ENCODE peak calls at places on chromosomes 11 and 22, in nine cellular contexts. E is AG04450, W is kidney tubule cell, C is RWPE1, V is activated T-helper 1 cell treated with Interleukin-2 at 50 U/mL for 16 hours, A is posterior vena cava, H is body of pancreas, F is HFF-Myc, K is AG09319. Z is an unnamed sample.

GRCh38 chr11:61841636-61842332 is 13.7 kb downstream of the FADS2 start:
- DNase-seq in E (no peak), W (no peak), C (no peak), V (no peak), A (peak), H (no peak), F (no peak), K (no peak), Z (peak)

GRCh38 chr22:20953342-20953608 is 13.8 kb upstream of the AIFM3 start:
- DNase-seq in E (no peak), W (no peak), C (no peak), V (no peak), A (no peak), H (no peak), F (no peak), K (no peak), Z (no peak)

GRCh38 chr11:78651136-78651775 is 76.6 kb upstream of the NARS2 start:
- DNase-seq in E (no peak), W (no peak), C (no peak), V (no peak), A (no peak), H (no peak), F (peak), K (no peak), Z (no peak)

GRCh38 chr11:22780914-22781593 is 48.5 kb downstream of the SVIP start:
- DNase-seq in E (no peak), W (no peak), C (no peak), V (no peak), A (no peak), H (no peak), F (no peak), K (no peak), Z (no peak)

GRCh38 chr11:129372609-129373488 is 2.8 kb upstream of the BARX2 start:
- DNase-seq in E (no peak), W (no peak), C (no peak), V (no peak), A (no peak), H (no peak), F (no peak), K (no peak), Z (no peak)

GRCh38 chr22:43570531-43571144 is 158.8 kb downstream of the MPPED1 start:
- DNase-seq in E (no peak), W (no peak), C (no peak), V (no peak), A (no peak), H (no peak), F (no peak), K (no peak), Z (no peak)

GRCh38 chr22:19988331-19988808 is 28.3 kb downstream of the ARVCF start:
- DNase-seq in E (no peak), W (no peak), C (no peak), V (no peak), A (no peak), H (no peak), F (no peak), K (no peak), Z (no peak)

GRCh38 chr11:33256031-33256807 is 962 bp upstream of the HIPK3 start:
- DNase-seq in E (no peak), W (no peak), C (peak), V (no peak), A (no peak), H (no peak), F (no peak), K (no peak), Z (no peak)

GRCh38 chr11:61095022-61095421 is 7.3 kb upstream of the CD5 start:
- DNase-seq in E (no peak), W (no peak), C (no peak), V (no peak), A (no peak), H (no peak), F (no peak), K (no peak), Z (no peak)

GRCh38 chr11:124799384-124800225 is 601 bp downstream of the MSANTD2 start:
- DNase-seq in E (no peak), W (peak), C (peak), V (peak), A (peak), H (peak), F (no peak), K (no peak), Z (no peak)

GRCh38 chr11:10451399-10452116 is 3.5 kb upstream of the AMPD3 start:
- DNase-seq in E (no peak), W (no peak), C (no peak), V (no peak), A (no peak), H (no peak), F (no peak), K (no peak), Z (no peak)

GRCh38 chr11:43515090-43515489 is 156.4 kb downstream of the TTC17 start:
- DNase-seq in E (no peak), W (no peak), C (no peak), V (no peak), A (no peak), H (no peak), F (no peak), K (no peak), Z (no peak)

GRCh38 chr11:1297576-1298473 is 11.6 kb downstream of the TOLLIP start:
- DNase-seq in E (no peak), W (peak), C (no peak), V (no peak), A (peak), H (peak), F (no peak), K (no peak), Z (no peak)

GRCh38 chr11:74493816-74494630 is 499 bp upstream of the LIPT2 start:
- DNase-seq in E (no peak), W (peak), C (peak), V (no peak), A (no peak), H (no peak), F (no peak), K (no peak), Z (no peak)

GRCh38 chr11:105000167-105000566 is 22.8 kb downstream of the CASP5 start:
- DNase-seq in E (no peak), W (peak), C (peak), V (no peak), A (no peak), H (no peak), F (peak), K (no peak), Z (no peak)

GRCh38 chr11:1196516-1197391 is 26.1 kb upstream of the MUC5B start:
- DNase-seq in E (no peak), W (no peak), C (no peak), V (no peak), A (peak), H (peak), F (no peak), K (no peak), Z (peak)

GRCh38 chr11:82842019-82842418 is 58.2 kb downstream of the PRCP start:
- DNase-seq in E (no peak), W (no peak), C (no peak), V (no peak), A (no peak), H (no peak), F (no peak), K (no peak), Z (no peak)

GRCh38 chr22:19090586-19091127 is 31.6 kb downstream of the DGCR2 start:
- DNase-seq in E (no peak), W (no peak), C (no peak), V (no peak), A (no peak), H (no peak), F (no peak), K (no peak), Z (no peak)

GRCh38 chr22:23035557-23036277 is 34.6 kb upstream of the GNAZ start:
- DNase-seq in E (no peak), W (no peak), C (no peak), V (no peak), A (peak), H (no peak), F (peak), K (no peak), Z (no peak)

GRCh38 chr11:88480217-88480616 is 142.7 kb upstream of the CTSC start:
- DNase-seq in E (peak), W (peak), C (peak), V (no peak), A (no peak), H (no peak), F (peak), K (peak), Z (no peak)

GRCh38 chr22:16933274-16933923 is 74.6 kb downstream of the GAB4 start:
- DNase-seq in E (no peak), W (peak), C (no peak), V (no peak), A (no peak), H (no peak), F (no peak), K (no peak), Z (no peak)

Z was measured in chondrocyte.